ENCODE peak calls at places on chromosomes 5 and 9, in ten cellular contexts. O is A549, W is H1, L is WTC11, U is HCT116, D is K562, T is HepG2, Q is SK-N-SH, A is endothelial cell of umbilical vein, I is GM12878. E is an unnamed sample.

GRCh38 chr9:33159058-33159759 is 7.9 kb downstream of the B4GALT1 start:
- DNase-seq in W (no peak), A (peak), D (no peak), L (no peak), Q (no peak), T (no peak), U (no peak), O (peak), I (no peak), E (peak)

GRCh38 chr5:109453251-109453650 is 43.5 kb upstream of the PJA2 start:
- DNase-seq in I (no peak), Q (no peak), O (no peak), D (no peak), T (no peak), A (no peak), W (no peak), U (no peak), L (no peak), E (no peak)

GRCh38 chr5:127068771-127069330 is 4.5 kb downstream of the C5orf63 start:
- DNase-seq in Q (no peak), I (no peak), T (no peak), D (no peak), O (no peak), W (no peak), U (no peak), A (peak), L (no peak), E (no peak)

GRCh38 chr5:177389368-177390169 is 5.3 kb downstream of the SLC34A1 start:
- DNase-seq in A (no peak), U (peak), L (no peak), D (no peak), T (peak), O (no peak), W (no peak), I (peak), Q (no peak), E (peak)

GRCh38 chr5:16464664-16465543 is 696 bp downstream of the ZNF622 start:
- DNase-seq in T (no peak), L (no peak), O (no peak), I (no peak), A (peak), Q (no peak), W (no peak), U (no peak), D (no peak), E (peak)

GRCh38 chr5:96876292-96876850 is at the start of gene ERAP2:
- DNase-seq in O (peak), W (no peak), T (peak), D (peak), A (peak), L (no peak), U (no peak), Q (no peak), I (no peak), E (peak)

GRCh38 chr5:143063175-143063970 is 293.2 kb downstream of the ARHGAP26 start:
- DNase-seq in W (no peak), D (no peak), U (no peak), O (no peak), T (no peak), I (no peak), L (no peak), A (no peak), Q (no peak), E (no peak)

GRCh38 chr9:81789751-81790150 is 100.4 kb upstream of the TLE1 start:
- DNase-seq in D (no peak), T (no peak), I (no peak), Q (no peak), A (no peak), O (no peak), U (no peak), L (no peak), W (no peak), E (no peak)

GRCh38 chr9:134775552-134775951 is 105.1 kb upstream of the FCN2 start:
- DNase-seq in L (no peak), W (no peak), O (no peak), T (no peak), I (no peak), A (no peak), U (no peak), D (no peak), Q (no peak), E (no peak)

GRCh38 chr5:40391642-40392041 is 288.1 kb upstream of the PTGER4 start:
- DNase-seq in W (no peak), A (no peak), Q (no peak), T (no peak), U (no peak), O (no peak), I (no peak), D (no peak), L (no peak), E (no peak)

GRCh38 chr9:32854271-32854670 is 70.9 kb downstream of the TMEM215 start:
- DNase-seq in U (no peak), A (no peak), Q (no peak), O (no peak), W (no peak), L (no peak), D (no peak), I (no peak), T (no peak), E (no peak)

GRCh38 chr9:113853333-113853732 is 22.8 kb upstream of the ZNF618 start:
- DNase-seq in I (no peak), Q (no peak), W (no peak), D (no peak), A (peak), T (peak), O (peak), L (peak), U (no peak), E (peak)

GRCh38 chr5:51632794-51633193 is 249.5 kb downstream of the ISL1 start:
- DNase-seq in U (no peak), W (no peak), T (no peak), I (no peak), D (no peak), Q (no peak), A (peak), O (no peak), L (no peak), E (no peak)

GRCh38 chr5:133508314-133508713 is 104.0 kb downstream of the FSTL4 start:
- DNase-seq in I (no peak), O (no peak), L (no peak), A (no peak), U (no peak), W (no peak), Q (no peak), D (no peak), T (no peak), E (no peak)

GRCh38 chr9:114155967-114156294 is 594 bp downstream of the COL27A1 start:
- DNase-seq in T (no peak), O (no peak), A (no peak), U (no peak), D (no peak), I (no peak), Q (peak), L (peak), W (peak), E (peak)

GRCh38 chr9:113996531-113997001 is 81.5 kb downstream of the AMBP start:
- DNase-seq in L (no peak), O (no peak), D (no peak), A (no peak), U (no peak), I (no peak), Q (no peak), T (no peak), W (no peak), E (no peak)

GRCh38 chr5:52854949-52855348 is 67.2 kb downstream of the ITGA1 start:
- DNase-seq in T (no peak), O (no peak), D (no peak), Q (no peak), I (no peak), W (no peak), L (no peak), A (no peak), U (no peak), E (no peak)

GRCh38 chr9:126299706-126300276 is 26.8 kb upstream of the MVB12B start:
- DNase-seq in U (no peak), O (no peak), Q (no peak), L (no peak), D (no peak), T (peak), A (no peak), W (no peak), I (no peak), E (no peak)

GRCh38 chr5:151469992-151470391 is 22.6 kb downstream of the SLC36A1 start:
- DNase-seq in U (no peak), Q (no peak), L (no peak), T (no peak), I (no peak), O (no peak), D (no peak), W (no peak), A (no peak), E (no peak)

GRCh38 chr9:136617746-136618577 is 44.8 kb upstream of the EGFL7 start:
- DNase-seq in L (no peak), A (no peak), W (peak), U (no peak), D (no peak), Q (no peak), O (no peak), I (no peak), T (no peak), E (peak)

GRCh38 chr5:43959148-43959547 is 356.2 kb downstream of the NNT start:
- DNase-seq in O (no peak), W (no peak), U (no peak), L (no peak), T (no peak), D (no peak), Q (no peak), I (no peak), A (no peak), E (no peak)

GRCh38 chr9:8832956-8833355 is 1033.4 kb upstream of the DMAC1 start:
- DNase-seq in U (no peak), W (no peak), A (no peak), T (no peak), Q (no peak), I (no peak), L (no peak), O (no peak), D (no peak), E (no peak)

GRCh38 chr5:143581148-143581547 is 177.7 kb upstream of the NR3C1 start:
- DNase-seq in D (no peak), W (no peak), O (no peak), A (no peak), T (no peak), Q (no peak), I (no peak), U (no peak), L (no peak), E (no peak)

GRCh38 chr9:127282611-127283010 is 18.0 kb downstream of the GARNL3 start:
- DNase-seq in L (no peak), I (no peak), A (no peak), W (no peak), U (no peak), O (no peak), T (no peak), Q (no peak), D (no peak), E (no peak)

GRCh38 chr5:160054047-160054446 is 45.1 kb downstream of the TTC1 start:
- DNase-seq in O (peak), T (no peak), D (no peak), U (no peak), W (no peak), L (no peak), Q (no peak), A (no peak), I (no peak), E (no peak)

GRCh38 chr5:151694035-151694485 is 7.3 kb upstream of the SPARC start:
- DNase-seq in T (peak), L (no peak), I (no peak), W (no peak), A (no peak), D (no peak), U (no peak), Q (no peak), O (peak), E (no peak)

GRCh38 chr9:28938981-28939380 is 1365.7 kb upstream of the C9orf72 start:
- DNase-seq in W (no peak), I (no peak), A (no peak), D (no peak), O (no peak), U (no peak), Q (no peak), L (no peak), T (no peak), E (no peak)

GRCh38 chr5:122999947-123000563 is 36.5 kb downstream of the PPIC start:
- DNase-seq in O (peak), T (peak), I (peak), L (peak), D (peak), W (peak), U (peak), A (peak), Q (no peak), E (peak)

GRCh38 chr9:122097679-122098315 is 4.7 kb upstream of the TTLL11 start:
- DNase-seq in I (no peak), W (no peak), T (no peak), L (no peak), U (no peak), A (no peak), Q (no peak), D (no peak), O (no peak), E (no peak)

GRCh38 chr9:130825051-130825651 is 9.9 kb upstream of the ABL1 start:
- DNase-seq in T (no peak), D (peak), U (no peak), O (no peak), A (peak), L (no peak), Q (peak), W (peak), I (no peak), E (no peak)

GRCh38 chr9:130825809-130826208 is 9.2 kb upstream of the ABL1 start:
- DNase-seq in T (no peak), L (no peak), W (no peak), Q (no peak), D (peak), I (no peak), O (no peak), A (no peak), U (no peak), E (no peak)

GRCh38 chr9:130824616-130825015 is 10.4 kb upstream of the ABL1 start:
- DNase-seq in T (no peak), U (no peak), L (no peak), W (no peak), I (no peak), O (no peak), Q (no peak), A (peak), D (no peak), E (no peak)

GRCh38 chr9:130823435-130823834 is 11.6 kb upstream of the ABL1 start:
- DNase-seq in W (no peak), D (peak), I (no peak), O (no peak), U (no peak), Q (no peak), A (no peak), T (no peak), L (no peak), E (no peak)

DNA sequence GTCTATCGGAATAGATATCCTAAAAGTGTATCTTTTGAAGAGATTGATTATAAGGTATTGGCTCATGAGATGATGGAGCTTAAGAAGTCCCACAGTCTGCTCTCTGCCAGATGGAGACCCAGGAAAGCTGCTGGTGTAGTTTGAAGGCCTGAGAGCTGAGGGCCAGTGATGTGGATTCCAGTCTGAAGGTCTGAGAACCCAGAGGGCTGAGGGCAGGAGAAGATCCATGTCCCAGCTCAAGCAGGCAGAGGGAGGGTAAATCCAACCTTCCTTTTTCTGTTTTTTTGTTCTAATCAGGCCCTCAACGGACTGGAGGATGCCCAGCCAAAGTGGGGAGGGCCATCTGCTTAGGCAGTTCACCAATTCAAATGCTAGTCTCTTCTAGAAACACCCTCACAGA is 11.0 kb upstream of the ABL1 start:
- DNase-seq in T (no peak), I (no peak), L (no peak), A (no peak), D (no peak), U (no peak), O (no peak), Q (no peak), W (no peak), E (no peak)
- TF ChIP-seq MAX in T (no peak), I (no peak), L (no peak), A (no peak), D (no peak), U (no peak), O (no peak), Q (no peak), W (no peak), E (no peak)

DNA sequence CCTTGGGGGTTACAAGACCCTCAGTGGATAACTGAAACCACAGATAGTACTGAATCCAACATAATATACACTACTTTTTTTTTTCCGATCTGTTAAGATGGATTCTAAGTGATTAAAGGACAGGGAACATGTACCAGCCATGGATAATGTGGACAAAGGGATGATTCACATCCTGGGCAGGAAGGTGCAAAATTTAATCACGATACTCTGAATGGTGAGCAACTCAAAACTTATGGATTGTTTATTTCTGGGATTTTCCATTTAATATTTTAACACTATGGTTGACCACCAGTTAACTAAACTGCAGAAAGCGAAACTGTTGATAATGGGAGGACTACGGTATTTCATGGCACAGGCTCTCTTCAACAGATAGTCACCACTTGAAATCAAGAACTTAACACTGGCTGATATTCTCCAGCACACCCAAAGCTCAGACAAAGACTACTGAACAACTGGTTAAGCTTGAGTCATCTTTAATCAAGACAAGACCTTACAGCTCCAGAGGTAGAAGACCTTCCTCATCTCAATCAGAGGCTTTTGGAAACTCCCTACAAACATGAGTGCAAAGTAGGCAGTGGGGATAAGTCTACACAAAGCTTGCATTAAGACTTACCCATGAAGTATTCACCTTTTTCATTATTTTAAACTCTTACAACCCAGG is 78.8 kb downstream of the ELAVL2 start:
- DNase-seq in Q (no peak), I (no peak), O (no peak), L (no peak), U (no peak), A (no peak), D (no peak), W (no peak), T (no peak), E (no peak)
- TF ChIP-seq MAX in Q (no peak), I (no peak), O (no peak), L (no peak), U (no peak), A (no peak), D (no peak), W (no peak), T (no peak), E (no peak)

DNA sequence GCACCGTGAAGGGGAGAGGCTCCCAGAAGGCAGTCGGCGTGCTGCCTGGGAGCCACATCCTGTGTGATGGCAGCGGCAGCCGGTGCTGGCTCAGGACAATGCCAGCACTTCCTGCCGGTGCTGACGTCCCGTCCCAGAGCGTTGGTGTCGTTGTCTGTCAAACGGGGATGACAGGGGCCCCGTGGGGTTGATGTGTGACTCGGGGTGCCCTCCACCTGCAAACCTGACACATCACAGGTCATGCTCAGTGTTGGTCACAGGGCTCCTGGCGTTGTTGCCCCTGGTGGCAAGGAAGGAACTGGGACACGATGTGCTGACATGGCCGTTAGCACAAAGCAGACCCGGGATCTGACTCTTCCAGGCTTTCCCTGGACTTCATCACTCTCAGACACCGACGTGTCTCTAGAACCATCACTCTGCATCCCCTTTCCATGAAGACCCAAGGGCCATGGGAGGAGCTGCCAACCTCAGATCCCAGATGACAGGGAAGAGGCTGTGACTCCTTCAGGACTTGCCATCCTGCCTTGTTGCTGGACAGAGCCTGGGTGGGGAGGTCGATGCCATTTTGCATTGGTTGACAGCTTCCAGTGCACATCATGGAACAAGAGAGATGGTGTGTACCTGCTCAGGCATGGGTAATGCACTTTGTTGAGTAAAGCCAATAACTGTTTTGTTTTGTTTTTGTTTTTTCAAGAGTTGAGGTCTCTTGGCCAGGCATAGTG is 21.5 kb downstream of the PLPP7 start:
- DNase-seq in Q (no peak), T (no peak), A (no peak), U (no peak), O (peak), L (no peak), D (no peak), W (no peak), I (no peak), E (peak)
- TF ChIP-seq MAX in Q (no peak), T (no peak), A (no peak), U (no peak), O (no peak), L (no peak), D (no peak), W (no peak), I (no peak), E (no peak)

GRCh38 chr5:111984044-111984443 is 227.1 kb upstream of the NREP start:
- DNase-seq in Q (peak), W (no peak), L (no peak), A (no peak), T (no peak), O (peak), I (no peak), D (no peak), U (no peak), E (peak)
- TF ChIP-seq MAX in Q (no peak), W (no peak), L (no peak), A (no peak), T (no peak), O (no peak), I (no peak), D (no peak), U (no peak), E (no peak)

DNA sequence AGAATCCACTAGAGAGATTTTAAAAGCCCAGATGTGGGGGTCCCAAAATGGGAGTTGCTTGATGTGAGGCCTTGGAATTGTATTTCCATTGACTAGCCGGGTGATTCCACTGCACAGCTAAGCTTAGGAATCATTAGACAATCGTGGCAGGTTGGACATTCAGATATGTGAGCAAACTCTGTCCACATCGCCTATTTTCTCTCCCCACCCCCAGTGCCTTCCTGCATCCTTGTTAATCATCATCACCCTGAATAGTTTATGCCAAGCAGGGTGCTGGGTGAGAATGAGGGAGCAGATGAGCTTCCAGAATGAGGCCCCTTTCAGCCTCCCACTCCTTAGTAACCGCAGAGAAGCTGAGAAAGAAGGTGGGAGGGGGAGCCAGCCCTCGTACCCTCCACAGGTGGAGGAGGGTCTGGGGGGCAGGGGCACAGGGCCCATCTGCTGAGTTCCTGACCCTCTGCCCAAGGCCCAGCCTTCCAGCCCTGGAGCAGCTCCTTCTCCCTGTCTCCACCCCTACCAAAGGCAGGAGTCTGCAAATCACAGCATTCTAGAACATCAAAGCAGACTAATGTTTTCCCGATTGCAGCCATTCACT is 7.7 kb upstream of the TCOF1 start:
- DNase-seq in L (no peak), D (no peak), U (no peak), Q (no peak), W (no peak), A (no peak), O (no peak), I (no peak), T (no peak), E (no peak)
- TF ChIP-seq MAX in L (no peak), D (no peak), U (no peak), Q (no peak), W (no peak), A (no peak), O (no peak), I (no peak), T (no peak), E (no peak)

DNA sequence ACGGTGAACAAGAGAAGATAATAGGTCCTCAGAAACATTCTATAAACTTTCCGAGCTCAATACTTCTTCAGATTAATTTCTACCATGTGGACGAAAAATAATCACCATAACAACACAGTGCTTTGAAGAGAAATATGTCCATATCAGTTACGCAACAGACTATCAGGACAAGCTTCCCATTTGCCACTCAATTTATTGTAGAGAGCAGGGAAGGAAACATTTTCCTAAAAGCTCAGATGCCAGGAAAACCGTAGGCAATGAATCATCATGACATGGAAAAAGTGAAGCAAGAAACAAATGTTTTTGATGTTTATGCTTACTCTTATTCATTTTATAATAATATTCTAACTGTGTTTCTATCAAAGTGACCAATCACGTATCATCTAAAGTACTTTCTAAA is 87.6 kb downstream of the S1PR3 start:
- DNase-seq in W (no peak), O (no peak), Q (no peak), D (no peak), A (peak), L (no peak), I (no peak), U (no peak), T (no peak), E (no peak)
- TF ChIP-seq MAX in W (no peak), O (no peak), Q (no peak), D (no peak), A (no peak), L (no peak), I (no peak), U (no peak), T (no peak), E (no peak)

E was measured in NB4.